ENCODE peak calls at places on chromosomes 13 and 19, in ten cellular contexts. S is BJ, T is breast epithelium, A is nephron progenitor cell, M is brain microvascular endothelial cell, Q is left ventricle myocardium inferior, D is fibroblast of villous mesenchyme, P is GM12878, O is WTC11, V is neural progenitor cell. R is an unnamed sample.

GRCh38 chr13:75514080-75515040 is 23.3 kb downstream of the COMMD6 start:
- DNase-seq in O (no peak), V (no peak), A (no peak), D (peak; percentile 40), S (no peak), P (no peak), Q (no peak), M (peak; percentile 35), T (no peak), R (no peak)

GRCh38 chr19:3949294-3949693 is 16.4 kb downstream of the NMRK2 start:
- DNase-seq in Q (no peak), D (no peak), M (no peak), A (no peak), V (no peak), O (no peak), T (no peak), P (no peak), S (no peak), R (no peak)

GRCh38 chr19:53328967-53329366 is 4.6 kb upstream of the ZNF845 start:
- DNase-seq in V (no peak), O (peak; percentile 68), T (no peak), S (no peak), D (peak; percentile 48), M (no peak), P (no peak), A (no peak), Q (peak; percentile 70), R (peak; percentile 42)

GRCh38 chr13:109779074-109779473 is 7.3 kb downstream of the IRS2 start:
- DNase-seq in A (no peak), O (no peak), D (no peak), Q (no peak), P (no peak), M (no peak), T (no peak), S (no peak), V (no peak), R (peak; percentile 75)

GRCh38 chr13:96726651-96727050 is 267.6 kb downstream of the OXGR1 start:
- DNase-seq in O (no peak), S (no peak), Q (no peak), T (no peak), A (no peak), P (no peak), D (no peak), V (no peak), M (no peak), R (no peak)

GRCh38 chr19:43798026-43798545 is 4.2 kb downstream of the LYPD5 start:
- DNase-seq in A (no peak), D (no peak), M (no peak), T (no peak), P (no peak), Q (no peak), O (no peak), V (no peak), S (no peak), R (no peak)

GRCh38 chr13:92251815-92252214 is 853.4 kb downstream of the GPC5 start:
- DNase-seq in P (no peak), D (no peak), M (no peak), S (no peak), T (no peak), O (no peak), Q (no peak), A (no peak), V (no peak), R (no peak)

GRCh38 chr19:16315825-16316505 is 8.7 kb upstream of the KLF2 start:
- DNase-seq in P (no peak), O (no peak), T (no peak), V (no peak), S (peak; percentile 97), A (no peak), Q (peak; percentile 52), M (peak; percentile 93), D (peak; percentile 99), R (no peak)

GRCh38 chr19:31448221-31448657 is 99.0 kb upstream of the TSHZ3 start:
- DNase-seq in A (no peak), M (peak; percentile 65), P (no peak), S (peak; percentile 46), T (no peak), D (peak; percentile 92), O (no peak), V (no peak), Q (peak; percentile 82), R (no peak)

DNA sequence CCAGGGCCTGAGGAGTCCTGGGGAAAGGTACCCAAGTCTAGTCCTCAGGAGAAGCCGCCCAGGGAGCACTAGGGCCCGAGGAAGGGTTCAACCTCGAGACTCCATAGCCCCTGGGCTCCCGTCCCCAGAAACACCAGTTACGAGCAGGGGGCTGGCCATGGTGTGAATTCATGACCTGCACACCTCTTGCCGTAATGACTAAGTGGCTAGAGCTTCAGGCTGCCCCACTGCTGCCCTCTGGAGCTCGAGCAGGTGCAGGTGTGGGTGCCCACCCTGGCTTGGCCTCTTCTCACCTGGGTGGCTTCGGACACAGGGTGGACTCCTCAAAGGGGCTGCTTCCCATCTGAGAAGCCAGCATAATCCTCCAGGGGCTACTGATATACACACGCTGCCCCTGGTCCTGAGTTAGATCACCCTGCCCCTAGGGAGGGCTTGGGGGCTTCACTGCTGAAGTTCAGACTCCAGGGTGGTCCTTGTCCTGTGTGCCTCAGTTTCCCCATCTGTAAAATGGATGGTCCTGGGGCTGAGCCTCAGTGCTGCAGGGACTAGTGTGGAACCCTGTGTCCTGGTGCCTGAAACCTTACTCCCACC is 13.6 kb downstream of the SPC24 start:
- DNase-seq in Q (no peak), V (no peak), P (no peak), O (no peak), A (no peak), D (no peak), M (no peak), T (no peak), S (no peak), R (no peak)
- TF ChIP-seq CTCF in Q (peak; percentile 11), V (no peak), P (no peak), O (no peak), A (no peak), D (no peak), M (no peak), T (no peak), S (peak; percentile 14), R (no peak)

GRCh38 chr13:36395280-36395679 is 37.0 kb upstream of the CCNA1 start:
- DNase-seq in A (no peak), V (no peak), T (no peak), D (peak; percentile 67), P (no peak), S (peak; percentile 20), M (no peak), Q (no peak), O (no peak), R (no peak)
- TF ChIP-seq CTCF in A (no peak), V (peak; percentile 33), T (peak; percentile 16), D (peak; percentile 57), P (peak; percentile 26), S (peak; percentile 62), M (peak; percentile 46), Q (peak; percentile 57), O (no peak), R (peak; percentile 13)

GRCh38 chr19:34926685-34927375 is at the start of gene ZNF30:
- DNase-seq in D (peak; percentile 88), Q (peak; percentile 94), T (peak; percentile 90), O (peak; percentile 94), A (peak; percentile 90), M (peak; percentile 90), P (peak; percentile 44), V (peak; percentile 96), S (peak; percentile 58), R (peak; percentile 91)
- TF ChIP-seq CTCF in D (no peak), Q (peak; percentile 28), T (no peak), O (no peak), A (no peak), M (no peak), P (no peak), V (no peak), S (no peak), R (no peak)

GRCh38 chr19:2604747-2605329 is 97.7 kb downstream of the GNG7 start:
- DNase-seq in A (no peak), S (no peak), V (no peak), D (no peak), Q (no peak), T (no peak), M (no peak), P (no peak), O (no peak), R (no peak)

GRCh38 chr19:2603320-2603719 is 99.2 kb downstream of the GNG7 start:
- DNase-seq in O (peak; percentile 57), V (peak; percentile 58), A (no peak), D (peak; percentile 45), P (no peak), Q (peak; percentile 61), M (peak; percentile 34), S (peak; percentile 74), T (peak; percentile 52), R (no peak)

GRCh38 chr19:2600914-2601870 is 101.3 kb downstream of the GNG7 start:
- DNase-seq in Q (no peak), S (no peak), O (no peak), A (no peak), P (no peak), V (no peak), M (no peak), D (no peak), T (peak; percentile 44), R (no peak)

GRCh38 chr19:2607712-2608601 is 94.5 kb downstream of the GNG7 start:
- DNase-seq in T (no peak), V (no peak), P (peak; percentile 94), M (no peak), S (no peak), D (no peak), O (no peak), Q (no peak), A (no peak), R (peak; percentile 99)

GRCh38 chr19:2602391-2603181 is 99.9 kb downstream of the GNG7 start:
- DNase-seq in P (no peak), M (peak; percentile 73), T (peak; percentile 85), S (peak; percentile 97), A (peak; percentile 54), O (peak; percentile 72), Q (peak; percentile 87), D (peak; percentile 93), V (peak; percentile 80), R (no peak)
- TF ChIP-seq CTCF in P (no peak), M (no peak), T (peak; percentile 23), S (peak; percentile 27), A (no peak), O (no peak), Q (peak; percentile 15), D (no peak), V (no peak), R (no peak)

DNA sequence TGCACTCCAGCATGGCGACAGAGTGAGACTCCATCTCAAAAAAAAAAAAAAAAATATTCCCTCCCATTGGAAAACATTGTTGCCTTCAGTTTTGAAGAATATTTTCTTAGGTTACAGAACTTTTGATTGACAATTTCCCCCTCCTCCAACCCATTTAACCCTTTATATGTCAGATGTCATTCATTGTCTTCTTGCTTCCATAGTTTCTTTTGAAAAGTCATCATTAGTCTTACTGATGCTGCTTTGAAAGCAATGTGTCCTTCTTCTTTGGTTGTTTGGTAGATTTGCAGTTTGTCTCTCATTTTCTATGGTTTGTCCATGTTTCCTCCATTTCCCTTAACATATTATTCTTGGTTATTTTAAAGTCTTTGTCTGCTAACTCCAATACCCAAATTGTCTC is 25.4 kb downstream of the ZNF558 start:
- DNase-seq in M (no peak), T (no peak), Q (no peak), V (no peak), P (no peak), O (no peak), A (no peak), S (no peak), D (no peak), R (no peak)
- TF ChIP-seq CTCF in M (no peak), T (no peak), Q (no peak), V (no peak), P (no peak), O (no peak), A (no peak), S (no peak), D (no peak), R (no peak)

R was measured in activated CD8-positive, alpha-beta T cell treated with anti-CD3 and anti-CD28 coated beads for 36 hours.